ENCODE peak calls at places on chromosome 1, in five cellular contexts. A, F, Z, R and B are unnamed samples.

GRCh38 chr1:246155923-246156322 is 351.2 kb downstream of the SMYD3 start:
- DNase-seq in F (no peak), A (no peak), Z (no peak), R (peak), B (no peak)

GRCh38 chr1:24514946-24515345 is 12.3 kb downstream of the RCAN3 start:
- DNase-seq in Z (no peak), R (no peak), F (no peak), A (no peak), B (no peak)

GRCh38 chr1:62271932-62272728 is 47.1 kb downstream of the KANK4 start:
- DNase-seq in R (peak), Z (no peak), A (no peak), F (peak), B (no peak)

GRCh38 chr1:78279051-78279450 is 211.7 kb upstream of the PTGFR start:
- DNase-seq in A (no peak), Z (no peak), F (no peak), R (peak), B (no peak)

GRCh38 chr1:78005755-78006154 is 1.0 kb downstream of the DNAJB4 start:
- DNase-seq in R (peak), Z (no peak), A (no peak), F (no peak), B (no peak)

GRCh38 chr1:161816201-161816600 is 50.1 kb downstream of the ATF6 start:
- DNase-seq in Z (no peak), A (no peak), F (no peak), R (peak), B (no peak)

GRCh38 chr1:171769754-171770153 is 11.7 kb upstream of the METTL13 start:
- DNase-seq in F (no peak), Z (no peak), R (no peak), A (no peak), B (no peak)

GRCh38 chr1:94039871-94040569 is 80.9 kb downstream of the ABCA4 start:
- DNase-seq in A (no peak), F (no peak), Z (no peak), R (peak), B (no peak)

GRCh38 chr1:202852163-202852904 is 36.6 kb downstream of the RABIF start:
- DNase-seq in R (peak), F (no peak), Z (no peak), A (peak), B (no peak)

GRCh38 chr1:244324176-244324883 is 127.4 kb downstream of the ADSS2 start:
- DNase-seq in F (no peak), Z (no peak), R (no peak), A (no peak), B (no peak)

GRCh38 chr1:29690156-29690555 is 453.8 kb downstream of the PTPRU start:
- DNase-seq in A (no peak), R (no peak), F (no peak), Z (no peak), B (no peak)

GRCh38 chr1:7019510-7019909 is 234.3 kb downstream of the CAMTA1 start:
- DNase-seq in Z (no peak), A (no peak), R (no peak), F (no peak), B (no peak)

GRCh38 chr1:113792986-113793385 is 19.3 kb downstream of the RSBN1 start:
- DNase-seq in R (peak), Z (no peak), A (no peak), F (no peak), B (no peak)

DNA sequence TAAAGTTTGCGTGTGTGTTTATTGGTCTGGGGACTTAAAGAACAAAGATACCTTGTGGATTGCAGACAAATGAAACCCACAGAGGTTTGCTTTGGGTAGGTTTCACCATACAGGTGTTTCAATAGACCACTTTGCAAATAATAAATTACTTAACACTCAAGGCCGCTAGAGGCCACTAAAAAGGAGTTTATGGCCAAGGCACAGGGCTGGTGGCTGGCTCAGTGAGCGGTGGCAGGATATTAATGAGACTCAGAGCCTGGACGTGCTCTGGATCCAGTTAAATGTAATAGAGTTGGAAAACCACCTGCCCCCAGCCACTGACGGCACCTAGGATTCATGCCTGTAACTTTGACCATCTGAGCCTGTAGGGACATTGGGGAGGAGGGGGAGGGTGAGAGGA is 44.5 kb downstream of the LRRC38 start:
- DNase-seq in R (no peak), Z (no peak), A (peak), F (no peak), B (no peak)
- TF ChIP-seq CTCF in R (no peak), Z (no peak), A (peak), F (no peak), B (no peak)

DNA sequence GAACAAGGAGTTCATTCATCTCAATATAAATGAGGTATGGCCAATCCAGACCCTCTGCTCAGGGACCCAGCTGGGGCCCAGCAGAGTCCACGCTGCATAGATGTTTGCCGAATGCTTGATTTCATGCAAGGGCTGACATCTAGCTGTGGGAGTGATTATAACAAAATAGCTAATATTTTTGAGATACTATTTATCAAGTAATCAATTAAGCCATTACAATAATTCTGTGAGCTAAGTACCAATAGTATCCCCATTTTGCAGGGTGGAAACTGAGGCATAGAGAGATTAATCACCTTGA is 50.9 kb downstream of the CAPN9 start:
- DNase-seq in F (no peak), Z (no peak), A (no peak), R (no peak), B (no peak)
- TF ChIP-seq CTCF in F (no peak), Z (no peak), A (peak), R (peak), B (no peak)

GRCh38 chr1:115706774-115707425 is 61.6 kb downstream of the CASQ2 start:
- DNase-seq in F (no peak), A (no peak), R (peak), Z (no peak), B (no peak)
- TF ChIP-seq CTCF in F (peak), A (peak), R (peak), Z (peak), B (no peak)

DNA sequence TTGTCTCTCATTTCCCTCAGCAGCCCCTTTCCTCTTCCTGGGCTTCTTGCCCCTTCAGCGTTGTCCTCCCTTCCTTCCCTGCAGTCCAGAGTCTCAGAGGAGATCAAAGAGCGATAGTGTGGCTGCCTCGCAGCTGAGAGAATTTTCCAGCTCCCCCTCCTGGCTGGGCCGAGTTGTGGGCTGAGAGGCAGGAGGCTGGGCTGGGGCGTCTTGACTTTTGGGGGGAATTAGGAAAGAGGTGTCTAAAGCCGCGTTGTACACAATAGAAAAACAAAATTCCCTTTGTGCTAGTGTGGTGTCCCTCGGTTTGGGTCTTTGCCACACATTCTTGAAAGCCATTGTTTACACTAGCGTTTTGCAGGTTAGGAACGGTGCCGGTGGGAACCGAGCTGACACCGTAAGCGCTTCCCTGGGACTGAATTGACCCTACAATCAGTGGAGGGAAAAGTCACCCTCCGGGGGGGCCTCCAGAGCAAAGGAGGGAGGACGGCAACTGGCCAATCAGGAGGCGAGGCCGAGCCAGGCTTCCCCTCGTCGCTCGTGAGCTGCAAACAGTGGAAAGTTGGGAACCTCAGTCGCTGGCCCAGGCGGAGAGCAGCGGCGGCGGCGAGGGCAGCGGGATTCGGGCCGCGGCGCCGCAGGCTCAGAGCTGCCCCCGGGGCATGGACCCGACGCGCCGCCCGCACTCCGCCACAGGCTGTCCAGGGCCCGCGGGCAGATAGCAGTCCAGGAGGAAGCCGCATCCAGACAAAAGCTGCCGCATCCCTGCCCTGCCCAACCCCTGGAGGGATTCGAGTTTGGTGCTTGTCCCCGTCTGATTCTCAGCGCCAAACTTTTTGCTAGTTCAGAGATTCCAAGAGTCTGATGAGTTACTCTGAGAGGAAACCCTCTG is at the start of gene HMCN1:
- DNase-seq in R (peak), F (peak), A (peak), Z (no peak), B (peak)
- TF ChIP-seq CTCF in R (peak), F (no peak), A (peak), Z (no peak), B (no peak)

GRCh38 chr1:4769516-4770280 is 115.3 kb downstream of the AJAP1 start:
- DNase-seq in Z (no peak), A (no peak), F (peak), R (no peak), B (no peak)

GRCh38 chr1:4770713-4771112 is 116.3 kb downstream of the AJAP1 start:
- DNase-seq in R (no peak), Z (no peak), F (peak), A (no peak), B (no peak)

GRCh38 chr1:4771267-4771666 is 116.9 kb downstream of the AJAP1 start:
- DNase-seq in A (no peak), R (no peak), F (peak), Z (no peak), B (no peak)

GRCh38 chr1:4771721-4772120 is 117.3 kb downstream of the AJAP1 start:
- DNase-seq in Z (no peak), A (no peak), F (peak), R (no peak), B (no peak)

DNA sequence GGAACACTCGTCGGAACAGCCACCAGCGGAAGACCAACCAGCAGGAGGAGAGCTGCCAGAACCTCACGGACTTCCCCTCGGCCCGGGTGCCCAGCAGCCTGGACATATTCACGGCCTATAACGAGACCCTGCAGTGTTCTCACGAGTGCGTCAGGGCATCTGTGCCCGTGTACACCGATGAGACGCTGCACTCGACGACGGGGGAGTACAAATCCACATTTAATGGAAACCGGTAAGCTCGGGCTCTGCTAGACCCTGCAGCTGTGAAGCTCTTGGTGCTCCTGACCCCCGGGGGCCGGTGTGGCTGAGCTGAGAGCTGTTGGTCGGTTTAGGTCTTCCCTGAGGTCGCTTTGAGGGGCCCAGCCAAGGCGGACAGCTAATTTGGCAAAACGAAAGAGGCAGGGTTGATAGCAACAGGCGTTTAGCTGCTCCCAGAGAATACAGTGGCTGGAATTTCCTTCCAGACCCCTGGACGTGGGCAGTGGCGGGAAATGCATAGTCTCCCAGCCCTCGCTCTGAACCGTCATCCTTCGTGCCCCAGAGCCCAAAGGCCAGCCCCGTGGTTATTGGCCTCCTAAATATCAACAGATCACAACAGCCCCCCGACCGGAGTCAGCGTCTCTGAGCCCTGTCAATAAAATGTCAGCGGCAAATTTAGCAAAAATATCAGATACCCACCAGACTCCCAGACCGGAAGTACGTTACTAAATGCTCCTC is 118.0 kb downstream of the AJAP1 start:
- DNase-seq in R (no peak), F (peak), Z (no peak), A (no peak), B (no peak)
- TF ChIP-seq CTCF in R (no peak), F (no peak), Z (no peak), A (no peak), B (no peak)

GRCh38 chr1:35594005-35594760 is 21.1 kb downstream of the TFAP2E start:
- DNase-seq in R (no peak), Z (no peak), F (peak), A (no peak), B (no peak)
- TF ChIP-seq CTCF in R (no peak), Z (no peak), F (no peak), A (no peak), B (no peak)